ENCODE peak calls at places on chromosomes 3 and 15, in nine cellular contexts. K is activated effector memory CD4-positive, alpha-beta T cell treated with Interleukin-2 at 50 U/mL for 16 hours; T is HFFc6; B is stimulated activated CD8-positive, alpha-beta memory T cell treated with anti-CD3 and anti-CD28 coated beads, Interleukin-7, amount 100 ng/mL, for 48 hours; G is iPS DF 19.7; I is Ammon's horn; Z is OCI-M1; J is pancreas; C is activated CD8-positive, alpha-beta memory T cell treated with anti-CD3 and anti-CD28 coated beads for 24 hours. O is an unnamed sample.
A peak's percentile ranks its signal among the peaks of the same experiment; 100 is the strongest.

GRCh38 chr3:188578579-188579363 is 424.8 kb downstream of the LPP start:
- DNase-seq in K (no peak), T (peak; percentile 39), B (peak; percentile 59), G (no peak), I (peak; percentile 26), Z (no peak), J (peak; percentile 5), C (no peak), O (no peak)

GRCh38 chr15:77033729-77034619 is 36.9 kb downstream of the TSPAN3 start:
- DNase-seq in K (no peak), T (no peak), B (no peak), G (no peak), I (no peak), Z (no peak), J (peak; percentile 2), C (no peak), O (no peak)

GRCh38 chr3:24048843-24049242 is 103.8 kb downstream of the NR1D2 start:
- DNase-seq in K (no peak), T (no peak), B (no peak), G (no peak), I (no peak), Z (no peak), J (no peak), C (no peak), O (no peak)

GRCh38 chr15:42059661-42060476 is 34.5 kb downstream of the PLA2G4D start:
- DNase-seq in K (peak; percentile 54), T (peak; percentile 7), B (peak; percentile 42), G (no peak), I (peak; percentile 35), Z (peak; percentile 74), J (peak; percentile 53), C (peak; percentile 89), O (no peak)

GRCh38 chr15:85104584-85104983 is 122.9 kb downstream of the PDE8A start:
- DNase-seq in K (no peak), T (no peak), B (no peak), G (no peak), I (no peak), Z (no peak), J (no peak), C (no peak), O (no peak)

GRCh38 chr3:142603340-142603730 is 7.1 kb downstream of the PLS1 start:
- DNase-seq in K (no peak), T (no peak), B (no peak), G (no peak), I (no peak), Z (no peak), J (no peak), C (no peak), O (no peak)

GRCh38 chr3:152817400-152817799 is 17.5 kb upstream of the P2RY1 start:
- DNase-seq in K (no peak), T (no peak), B (no peak), G (no peak), I (no peak), Z (no peak), J (no peak), C (no peak), O (no peak)

GRCh38 chr3:85476891-85477495 is 518.2 kb downstream of the CADM2 start:
- DNase-seq in K (no peak), T (no peak), B (no peak), G (no peak), I (no peak), Z (peak; percentile 59), J (no peak), C (no peak), O (no peak)

GRCh38 chr15:99844150-99844549 is 110.9 kb upstream of the LYSMD4 start:
- DNase-seq in K (no peak), T (no peak), B (no peak), G (no peak), I (no peak), Z (no peak), J (no peak), C (no peak), O (no peak)

GRCh38 chr15:78259232-78259631 is 5.1 kb upstream of the DNAJA4 start:
- DNase-seq in K (no peak), T (no peak), B (no peak), G (no peak), I (no peak), Z (no peak), J (no peak), C (no peak), O (no peak)

GRCh38 chr3:127815641-127816605 is 6.4 kb downstream of the MGLL start:
- DNase-seq in K (no peak), T (no peak), B (no peak), G (no peak), I (no peak), Z (no peak), J (no peak), C (no peak), O (no peak)

GRCh38 chr3:172939651-172940293 is 189.2 kb downstream of the ECT2 start:
- DNase-seq in K (no peak), T (no peak), B (no peak), G (no peak), I (no peak), Z (no peak), J (no peak), C (no peak), O (no peak)

GRCh38 chr3:55169608-55170010 is 241.8 kb upstream of the LRTM1 start:
- DNase-seq in K (no peak), T (peak; percentile 99), B (no peak), G (no peak), I (no peak), Z (no peak), J (no peak), C (no peak), O (no peak)

GRCh38 chr3:64321747-64322146 is 96.5 kb upstream of the PRICKLE2 start:
- DNase-seq in K (no peak), T (peak; percentile 82), B (no peak), G (no peak), I (peak; percentile 45), Z (no peak), J (no peak), C (no peak), O (no peak)

GRCh38 chr3:87710028-87710427 is 348.8 kb downstream of the CGGBP1 start:
- DNase-seq in K (no peak), T (no peak), B (no peak), G (no peak), I (no peak), Z (no peak), J (no peak), C (no peak), O (no peak)

GRCh38 chr15:64247906-64248541 is 85.2 kb upstream of the PPIB start:
- DNase-seq in K (no peak), T (peak; percentile 94), B (no peak), G (peak; percentile 42), I (peak; percentile 67), Z (peak; percentile 70), J (peak; percentile 71), C (no peak), O (no peak)

GRCh38 chr15:33218071-33218491 is 23.6 kb upstream of the FMN1 start:
- DNase-seq in K (no peak), T (no peak), B (no peak), G (no peak), I (no peak), Z (no peak), J (no peak), C (no peak), O (no peak)

GRCh38 chr3:52065264-52065756 is 8.9 kb upstream of the DUSP7 start:
- DNase-seq in K (no peak), T (no peak), B (no peak), G (no peak), I (no peak), Z (no peak), J (peak; percentile 73), C (no peak), O (no peak)

O was measured in iPS DF 6.9.